ENCODE peak calls at places on chromosome 21, in five cellular contexts. U is mucosa of descending colon, P is fibroblast of pulmonary artery, R is heart right ventricle, O is osteocyte. W is an unnamed sample.

GRCh38 chr21:38247738-38248509 is 8.9 kb upstream of the KCNJ15 start:
- DNase-seq in P (no peak), R (no peak), U (no peak), O (no peak), W (no peak)

GRCh38 chr21:35026153-35026499 is 23.0 kb downstream of the RUNX1 start:
- DNase-seq in P (no peak), U (no peak), O (no peak), R (no peak), W (no peak)

GRCh38 chr21:37348664-37349063 is 17.9 kb upstream of the DYRK1A start:
- DNase-seq in O (no peak), R (no peak), P (no peak), U (no peak), W (no peak)

GRCh38 chr21:41316641-41317392 is at the start of gene FAM3B:
- DNase-seq in R (no peak), U (peak), P (no peak), O (no peak), W (no peak)

GRCh38 chr21:37227071-37228002 is 39.8 kb downstream of the VPS26C start:
- DNase-seq in P (no peak), O (peak), U (no peak), R (no peak), W (no peak)

GRCh38 chr21:41877901-41878830 is 978 bp downstream of the PRDM15 start:
- DNase-seq in U (peak), P (peak), O (no peak), R (no peak), W (peak)

GRCh38 chr21:37907076-37907475 is 9.2 kb downstream of the KCNJ6 start:
- DNase-seq in P (no peak), U (no peak), R (no peak), O (no peak), W (no peak)

GRCh38 chr21:42063578-42064521 is 7.3 kb upstream of the UMODL1 start:
- DNase-seq in R (no peak), P (no peak), U (peak), O (no peak), W (peak)

GRCh38 chr21:27244356-27244755 is 277.5 kb upstream of the ADAMTS5 start:
- DNase-seq in U (no peak), P (no peak), O (no peak), R (no peak), W (no peak)

GRCh38 chr21:34762761-34763160 is 94.0 kb downstream of the CLIC6 start:
- DNase-seq in U (no peak), P (peak), R (no peak), O (peak), W (no peak)

GRCh38 chr21:16509466-16509865 is 779.7 kb downstream of the USP25 start:
- DNase-seq in O (no peak), P (no peak), R (no peak), U (no peak), W (no peak)

GRCh38 chr21:41445465-41445862 is 19.4 kb downstream of the MX1 start:
- DNase-seq in U (no peak), R (no peak), P (peak), O (no peak), W (no peak)

GRCh38 chr21:41147096-41147978 is 20.6 kb upstream of the BACE2 start:
- DNase-seq in U (no peak), P (no peak), O (peak), R (no peak), W (no peak)

GRCh38 chr21:35075546-35075945 is 26.4 kb upstream of the RUNX1 start:
- DNase-seq in U (no peak), P (peak), R (no peak), O (no peak), W (no peak)

GRCh38 chr21:42120904-42121535 is 49.9 kb downstream of the UMODL1 start:
- DNase-seq in R (no peak), P (no peak), U (no peak), O (no peak), W (no peak)

GRCh38 chr21:34960672-34961071 is 88.4 kb downstream of the RUNX1 start:
- DNase-seq in U (no peak), R (no peak), P (no peak), O (no peak), W (no peak)

GRCh38 chr21:38277501-38278111 is 20.8 kb downstream of the KCNJ15 start:
- DNase-seq in O (no peak), P (peak), R (no peak), U (no peak), W (peak)

GRCh38 chr21:25561668-25562641 is 45.3 kb downstream of the MRPL39 start:
- DNase-seq in R (peak), U (peak), P (peak), O (peak), W (peak)
- TF ChIP-seq CTCF in R (no peak), U (no peak), P (peak), O (peak), W (peak)

GRCh38 chr21:45152265-45152746 is 77.9 kb downstream of the ADARB1 start:
- DNase-seq in O (peak), P (no peak), R (no peak), U (peak), W (no peak)
- TF ChIP-seq CTCF in O (peak), P (peak), R (no peak), U (no peak), W (peak)

GRCh38 chr21:17900281-17900989 is 81.3 kb upstream of the C21orf91 start:
- DNase-seq in U (no peak), O (no peak), R (peak), P (no peak), W (no peak)

GRCh38 chr21:17903929-17904639 is 84.9 kb upstream of the C21orf91 start:
- DNase-seq in P (no peak), O (no peak), U (no peak), R (no peak), W (no peak)

GRCh38 chr21:17900990-17901385 is 81.8 kb upstream of the C21orf91 start:
- DNase-seq in U (no peak), O (no peak), P (no peak), R (no peak), W (no peak)

GRCh38 chr21:17901458-17902092 is 82.4 kb upstream of the C21orf91 start:
- DNase-seq in O (no peak), P (no peak), U (no peak), R (no peak), W (no peak)

GRCh38 chr21:17903029-17903806 is 84.1 kb upstream of the C21orf91 start:
- DNase-seq in P (peak), U (no peak), R (no peak), O (no peak), W (no peak)
- TF ChIP-seq CTCF in P (no peak), U (no peak), R (peak), O (peak), W (peak)

GRCh38 chr21:29230541-29231275 is 68.0 kb upstream of the BACH1 start:
- DNase-seq in O (no peak), R (no peak), U (no peak), P (no peak), W (no peak)

GRCh38 chr21:29235714-29236197 is 63.0 kb upstream of the BACH1 start:
- DNase-seq in O (no peak), R (no peak), P (no peak), U (no peak), W (no peak)

GRCh38 chr21:29231781-29232548 is 66.8 kb upstream of the BACH1 start:
- DNase-seq in R (no peak), O (no peak), P (no peak), U (no peak), W (no peak)

GRCh38 chr21:29233611-29234540 is 64.8 kb upstream of the BACH1 start:
- DNase-seq in U (no peak), P (no peak), R (no peak), O (no peak), W (no peak)

DNA sequence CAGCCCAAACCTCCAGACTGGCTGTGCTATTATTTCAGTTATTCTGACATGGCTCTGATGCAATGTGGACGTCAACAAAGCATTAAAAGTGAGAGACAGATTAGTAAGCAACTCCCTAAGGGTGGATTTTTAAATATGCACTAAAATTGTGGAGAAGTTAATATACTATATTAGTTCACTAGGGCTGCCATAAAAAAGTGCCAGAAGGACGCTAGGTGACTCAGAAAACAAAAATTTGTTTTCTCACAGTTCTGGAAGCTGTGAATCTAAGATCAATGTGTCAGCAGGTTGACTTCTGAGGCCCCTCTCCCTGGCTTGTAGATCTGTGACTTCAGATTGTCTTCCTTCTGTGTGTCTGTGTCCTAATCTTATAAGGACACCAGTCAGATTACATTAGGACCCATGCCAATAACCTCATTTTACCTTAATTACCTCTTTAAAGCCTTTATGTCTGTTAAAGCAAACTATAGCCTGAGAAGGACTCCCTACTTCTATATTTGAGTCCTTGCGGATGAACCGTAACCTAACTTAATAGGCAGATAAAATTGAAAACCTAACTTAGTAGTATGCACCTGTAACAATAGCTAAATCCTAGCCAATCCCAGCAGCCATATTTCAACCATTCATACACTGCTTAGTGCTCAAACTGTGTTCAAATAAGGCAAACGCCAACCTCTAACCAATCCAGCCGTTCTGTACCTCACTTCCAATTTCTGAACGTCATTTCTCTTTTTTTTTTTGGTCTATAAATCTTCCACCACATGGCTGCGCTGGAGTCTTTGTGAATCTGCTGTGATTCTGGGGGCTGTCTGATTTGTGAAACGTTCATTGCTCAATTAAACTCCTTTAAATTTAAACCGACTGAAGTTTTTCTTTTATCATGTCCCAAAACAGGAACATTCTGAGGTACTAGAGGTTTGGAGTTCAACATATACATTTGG is 65.9 kb upstream of the BACH1 start:
- DNase-seq in O (no peak), R (no peak), P (peak), U (no peak), W (no peak)
- TF ChIP-seq CTCF in O (no peak), R (no peak), P (no peak), U (no peak), W (no peak)

DNA sequence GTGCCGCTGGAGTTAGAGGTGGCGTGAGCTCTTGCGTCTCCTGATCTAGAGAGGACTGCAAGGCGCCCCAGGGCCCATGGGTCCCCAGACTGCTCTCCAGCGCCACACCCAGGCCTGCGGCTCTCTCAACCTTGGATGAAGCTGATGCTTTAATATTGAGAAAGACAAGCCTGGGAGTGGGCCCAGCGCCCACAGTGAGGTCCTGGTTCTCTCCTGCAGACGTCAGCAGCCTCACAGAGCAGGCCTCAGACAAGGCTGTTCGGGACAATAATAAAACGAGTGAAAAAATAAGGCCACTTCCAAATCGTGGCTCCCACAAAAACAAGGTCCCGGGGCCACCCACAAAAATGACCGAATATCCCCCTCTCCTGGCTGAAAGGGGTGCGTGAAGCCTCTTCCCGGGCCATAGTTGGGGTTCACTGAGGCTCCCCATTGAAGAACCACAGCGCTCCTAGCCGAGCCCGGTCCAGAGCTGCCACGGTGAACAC is 6.0 kb upstream of the DNMT3L start:
- DNase-seq in P (no peak), O (no peak), U (no peak), R (no peak), W (no peak)
- TF ChIP-seq CTCF in P (no peak), O (peak), U (no peak), R (peak), W (peak)

GRCh38 chr21:39536835-39537234 is 75.9 kb upstream of the B3GALT5 start:
- DNase-seq in P (no peak), O (no peak), U (no peak), R (no peak), W (no peak)

GRCh38 chr21:39537571-39537970 is 75.2 kb upstream of the B3GALT5 start:
- DNase-seq in R (no peak), U (no peak), P (no peak), O (no peak), W (no peak)

GRCh38 chr21:39535646-39536437 is 76.9 kb upstream of the B3GALT5 start:
- DNase-seq in P (no peak), O (no peak), R (no peak), U (no peak), W (no peak)

GRCh38 chr21:39542736-39543135 is 70.0 kb upstream of the B3GALT5 start:
- DNase-seq in R (no peak), O (no peak), P (no peak), U (no peak), W (no peak)

DNA sequence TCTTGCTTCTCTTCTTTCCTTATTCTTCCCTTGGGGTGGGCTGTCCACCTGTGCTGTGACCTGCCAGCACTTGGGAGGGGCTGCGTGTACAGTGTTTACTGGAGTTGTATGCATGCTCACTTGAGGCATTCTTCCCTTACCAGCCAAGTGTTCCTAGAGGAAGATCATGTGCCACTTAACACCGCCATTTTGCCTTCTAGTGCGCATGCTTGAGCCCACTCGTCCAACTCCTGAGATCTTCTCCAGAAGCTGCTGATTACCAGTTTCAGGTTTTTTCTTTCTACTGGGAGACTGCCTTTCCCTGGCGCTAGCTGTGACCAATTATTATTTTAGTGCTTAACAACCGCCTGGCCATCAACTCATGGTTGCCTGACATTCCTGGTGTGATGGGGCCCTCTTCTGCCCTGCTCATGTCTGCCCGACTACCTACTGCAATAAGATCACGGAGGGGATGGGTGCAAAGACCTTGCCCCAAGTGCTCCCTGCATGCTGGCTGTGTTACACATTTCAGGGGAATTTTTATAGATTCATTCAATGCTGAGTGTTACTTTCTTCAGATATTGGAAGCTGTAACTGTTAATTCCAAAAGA is 74.2 kb upstream of the B3GALT5 start:
- DNase-seq in R (no peak), U (no peak), P (no peak), O (no peak), W (no peak)
- TF ChIP-seq CTCF in R (no peak), U (no peak), P (no peak), O (no peak), W (no peak)

GRCh38 chr21:33374080-33374873 is 28.9 kb upstream of the IFNGR2 start:
- DNase-seq in U (peak), P (peak), O (no peak), R (peak), W (peak)
- TF ChIP-seq CTCF in U (peak), P (peak), O (peak), R (peak), W (peak)

GRCh38 chr21:18725653-18726052 is 322.1 kb upstream of the TMPRSS15 start:
- DNase-seq in R (no peak), O (no peak), P (no peak), U (no peak), W (no peak)
- TF ChIP-seq CTCF in R (no peak), O (no peak), P (no peak), U (no peak), W (no peak)